ENCODE peak calls at places on chromosomes 1 and 21, in six cellular contexts. One of them, this sample, is unnamed.

GRCh38 chr1:46585312-46585711 is 18.8 kb downstream of the MKNK1 start:
- DNase-seq in MCF 10A: no peak
- DNase-seq in fibroblast of pulmonary artery: no peak
- DNase-seq in NCI-H1105: no peak
- DNase-seq in stromal cell of bone marrow: no peak
- DNase-seq in globus pallidus: no peak
- DNase-seq in this sample: no peak

GRCh38 chr1:66285618-66286270 is 248.2 kb upstream of the SGIP1 start:
- DNase-seq in NCI-H1105: no peak
- DNase-seq in stromal cell of bone marrow: no peak
- DNase-seq in fibroblast of pulmonary artery: no peak
- DNase-seq in globus pallidus: no peak
- DNase-seq in MCF 10A: no peak
- DNase-seq in this sample: peak

GRCh38 chr1:27618341-27619067 is 14.6 kb upstream of the AHDC1 start:
- DNase-seq in stromal cell of bone marrow: no peak
- DNase-seq in globus pallidus: no peak
- DNase-seq in MCF 10A: no peak
- DNase-seq in NCI-H1105: no peak
- DNase-seq in fibroblast of pulmonary artery: no peak
- DNase-seq in this sample: no peak

GRCh38 chr1:107243461-107243860 is 102.6 kb downstream of the NTNG1 start:
- DNase-seq in fibroblast of pulmonary artery: no peak
- DNase-seq in globus pallidus: no peak
- DNase-seq in stromal cell of bone marrow: no peak
- DNase-seq in MCF 10A: no peak
- DNase-seq in NCI-H1105: no peak
- DNase-seq in this sample: no peak

GRCh38 chr1:16926491-16927195 is 4.9 kb downstream of the CROCC start:
- DNase-seq in stromal cell of bone marrow: no peak
- DNase-seq in NCI-H1105: no peak
- DNase-seq in globus pallidus: no peak
- DNase-seq in MCF 10A: no peak
- DNase-seq in fibroblast of pulmonary artery: no peak
- DNase-seq in this sample: no peak

GRCh38 chr1:9699361-9699760 is 47.8 kb downstream of the PIK3CD start:
- DNase-seq in NCI-H1105: no peak
- DNase-seq in stromal cell of bone marrow: no peak
- DNase-seq in MCF 10A: peak
- DNase-seq in globus pallidus: no peak
- DNase-seq in fibroblast of pulmonary artery: no peak
- DNase-seq in this sample: no peak

GRCh38 chr1:150875197-150876110 is 945 bp downstream of the ARNT start:
- DNase-seq in fibroblast of pulmonary artery: peak
- DNase-seq in globus pallidus: peak
- DNase-seq in stromal cell of bone marrow: no peak
- DNase-seq in MCF 10A: peak
- DNase-seq in NCI-H1105: no peak
- DNase-seq in this sample: peak

GRCh38 chr1:102799496-102799895 is 308.8 kb downstream of the COL11A1 start:
- DNase-seq in NCI-H1105: no peak
- DNase-seq in MCF 10A: no peak
- DNase-seq in fibroblast of pulmonary artery: peak
- DNase-seq in globus pallidus: no peak
- DNase-seq in stromal cell of bone marrow: peak
- DNase-seq in this sample: no peak

GRCh38 chr1:209249785-209250441 is 333.6 kb upstream of the CAMK1G start:
- DNase-seq in MCF 10A: no peak
- DNase-seq in NCI-H1105: peak
- DNase-seq in stromal cell of bone marrow: no peak
- DNase-seq in fibroblast of pulmonary artery: no peak
- DNase-seq in globus pallidus: no peak
- DNase-seq in this sample: no peak

GRCh38 chr1:222829868-222830267 is 15.0 kb downstream of the DISP1 start:
- DNase-seq in MCF 10A: no peak
- DNase-seq in globus pallidus: peak
- DNase-seq in stromal cell of bone marrow: peak
- DNase-seq in fibroblast of pulmonary artery: peak
- DNase-seq in NCI-H1105: no peak
- DNase-seq in this sample: no peak

GRCh38 chr1:160674415-160674814 is 27.6 kb upstream of the SLAMF1 start:
- DNase-seq in globus pallidus: no peak
- DNase-seq in fibroblast of pulmonary artery: no peak
- DNase-seq in MCF 10A: no peak
- DNase-seq in stromal cell of bone marrow: no peak
- DNase-seq in NCI-H1105: no peak
- DNase-seq in this sample: no peak

GRCh38 chr1:22048351-22049192 is 3.9 kb upstream of the CDC42 start:
- DNase-seq in fibroblast of pulmonary artery: no peak
- DNase-seq in stromal cell of bone marrow: no peak
- DNase-seq in MCF 10A: peak
- DNase-seq in NCI-H1105: no peak
- DNase-seq in globus pallidus: no peak
- DNase-seq in this sample: no peak

GRCh38 chr1:3910769-3911520 is 10.9 kb upstream of the C1orf174 start:
- DNase-seq in NCI-H1105: peak
- DNase-seq in MCF 10A: peak
- DNase-seq in globus pallidus: no peak
- DNase-seq in fibroblast of pulmonary artery: peak
- DNase-seq in stromal cell of bone marrow: no peak
- DNase-seq in this sample: peak

GRCh38 chr1:185474440-185475149 is 157.6 kb upstream of the IVNS1ABP start:
- DNase-seq in globus pallidus: no peak
- DNase-seq in NCI-H1105: no peak
- DNase-seq in MCF 10A: no peak
- DNase-seq in stromal cell of bone marrow: no peak
- DNase-seq in fibroblast of pulmonary artery: no peak
- DNase-seq in this sample: no peak

GRCh38 chr1:62439652-62440371 is 3.0 kb downstream of the USP1 start:
- DNase-seq in globus pallidus: no peak
- DNase-seq in MCF 10A: no peak
- DNase-seq in NCI-H1105: no peak
- DNase-seq in fibroblast of pulmonary artery: peak
- DNase-seq in stromal cell of bone marrow: no peak
- DNase-seq in this sample: no peak

GRCh38 chr1:219650880-219651279 is 38.0 kb upstream of the ZC3H11B start:
- DNase-seq in fibroblast of pulmonary artery: no peak
- DNase-seq in globus pallidus: no peak
- DNase-seq in stromal cell of bone marrow: no peak
- DNase-seq in MCF 10A: no peak
- DNase-seq in NCI-H1105: no peak
- DNase-seq in this sample: no peak

GRCh38 chr21:31184462-31184861 is 146.2 kb upstream of the KRTAP19-8 start:
- DNase-seq in globus pallidus: no peak
- DNase-seq in fibroblast of pulmonary artery: no peak
- DNase-seq in NCI-H1105: no peak
- DNase-seq in stromal cell of bone marrow: no peak
- DNase-seq in MCF 10A: no peak
- DNase-seq in this sample: no peak

GRCh38 chr1:247407180-247407616 is 8.8 kb upstream of the NLRP3 start:
- DNase-seq in NCI-H1105: no peak
- DNase-seq in fibroblast of pulmonary artery: no peak
- DNase-seq in globus pallidus: no peak
- DNase-seq in stromal cell of bone marrow: no peak
- DNase-seq in MCF 10A: peak
- DNase-seq in this sample: no peak

GRCh38 chr1:20184481-20184900 is 1.4 kb upstream of the UBXN10 start:
- DNase-seq in fibroblast of pulmonary artery: peak
- DNase-seq in MCF 10A: peak
- DNase-seq in globus pallidus: no peak
- DNase-seq in stromal cell of bone marrow: no peak
- DNase-seq in NCI-H1105: no peak
- DNase-seq in this sample: no peak

GRCh38 chr1:223233410-223234163 is 90.5 kb upstream of the TLR5 start:
- DNase-seq in fibroblast of pulmonary artery: peak
- DNase-seq in MCF 10A: peak
- DNase-seq in stromal cell of bone marrow: peak
- DNase-seq in NCI-H1105: no peak
- DNase-seq in globus pallidus: no peak
- DNase-seq in this sample: peak

GRCh38 chr1:43071241-43071640 is 100.8 kb downstream of the EBNA1BP2 start:
- DNase-seq in globus pallidus: no peak
- DNase-seq in MCF 10A: no peak
- DNase-seq in NCI-H1105: no peak
- DNase-seq in fibroblast of pulmonary artery: no peak
- DNase-seq in stromal cell of bone marrow: no peak
- DNase-seq in this sample: no peak

GRCh38 chr1:201889092-201889968 is 632 bp downstream of the SHISA4 start:
- DNase-seq in NCI-H1105: no peak
- DNase-seq in globus pallidus: no peak
- DNase-seq in MCF 10A: no peak
- DNase-seq in stromal cell of bone marrow: no peak
- DNase-seq in fibroblast of pulmonary artery: no peak
- DNase-seq in this sample: no peak

GRCh38 chr1:240693036-240693435 is 81.1 kb upstream of the GREM2 start:
- DNase-seq in globus pallidus: no peak
- DNase-seq in stromal cell of bone marrow: no peak
- DNase-seq in MCF 10A: no peak
- DNase-seq in fibroblast of pulmonary artery: no peak
- DNase-seq in NCI-H1105: no peak
- DNase-seq in this sample: no peak

GRCh38 chr1:54848134-54848948 is 38.7 kb downstream of the DHCR24 start:
- DNase-seq in MCF 10A: no peak
- DNase-seq in NCI-H1105: no peak
- DNase-seq in fibroblast of pulmonary artery: no peak
- DNase-seq in globus pallidus: no peak
- DNase-seq in stromal cell of bone marrow: no peak
- DNase-seq in this sample: no peak

GRCh38 chr1:99674115-99674514 is 28.2 kb downstream of the PALMD start:
- DNase-seq in MCF 10A: no peak
- DNase-seq in globus pallidus: no peak
- DNase-seq in NCI-H1105: peak
- DNase-seq in fibroblast of pulmonary artery: no peak
- DNase-seq in stromal cell of bone marrow: no peak
- DNase-seq in this sample: peak

GRCh38 chr1:211018690-211019089 is 115.3 kb downstream of the KCNH1 start:
- DNase-seq in globus pallidus: no peak
- DNase-seq in NCI-H1105: no peak
- DNase-seq in fibroblast of pulmonary artery: no peak
- DNase-seq in MCF 10A: no peak
- DNase-seq in stromal cell of bone marrow: no peak
- DNase-seq in this sample: no peak

GRCh38 chr1:189606795-189607476 is 870.7 kb downstream of the BRINP3 start:
- DNase-seq in MCF 10A: peak
- DNase-seq in globus pallidus: no peak
- DNase-seq in stromal cell of bone marrow: peak
- DNase-seq in NCI-H1105: no peak
- DNase-seq in fibroblast of pulmonary artery: peak
- DNase-seq in this sample: no peak

GRCh38 chr1:10735603-10736305 is 60.7 kb downstream of the CASZ1 start:
- DNase-seq in stromal cell of bone marrow: no peak
- DNase-seq in NCI-H1105: no peak
- DNase-seq in MCF 10A: no peak
- DNase-seq in globus pallidus: no peak
- DNase-seq in fibroblast of pulmonary artery: no peak
- DNase-seq in this sample: no peak

GRCh38 chr21:32094792-32095191 is 184.1 kb downstream of the MIS18A start:
- DNase-seq in MCF 10A: peak
- DNase-seq in fibroblast of pulmonary artery: peak
- DNase-seq in stromal cell of bone marrow: no peak
- DNase-seq in NCI-H1105: no peak
- DNase-seq in globus pallidus: no peak
- DNase-seq in this sample: peak

GRCh38 chr1:2628933-2629626 is 3.7 kb downstream of the MMEL1 start:
- DNase-seq in globus pallidus: no peak
- DNase-seq in stromal cell of bone marrow: no peak
- DNase-seq in NCI-H1105: no peak
- DNase-seq in MCF 10A: no peak
- DNase-seq in fibroblast of pulmonary artery: no peak
- DNase-seq in this sample: no peak

GRCh38 chr1:197137322-197137721 is 9.1 kb downstream of the ASPM start:
- DNase-seq in NCI-H1105: no peak
- DNase-seq in fibroblast of pulmonary artery: no peak
- DNase-seq in MCF 10A: peak
- DNase-seq in globus pallidus: no peak
- DNase-seq in stromal cell of bone marrow: no peak
- DNase-seq in this sample: no peak

GRCh38 chr1:199875856-199876255 is 151.7 kb upstream of the NR5A2 start:
- DNase-seq in MCF 10A: no peak
- DNase-seq in fibroblast of pulmonary artery: no peak
- DNase-seq in NCI-H1105: no peak
- DNase-seq in globus pallidus: no peak
- DNase-seq in stromal cell of bone marrow: no peak
- DNase-seq in this sample: no peak

GRCh38 chr21:45507523-45507875 is 34.7 kb downstream of the SLC19A1 start:
- DNase-seq in NCI-H1105: no peak
- DNase-seq in globus pallidus: no peak
- DNase-seq in fibroblast of pulmonary artery: no peak
- DNase-seq in MCF 10A: no peak
- DNase-seq in stromal cell of bone marrow: no peak
- DNase-seq in this sample: no peak

GRCh38 chr1:219847215-219847855 is 81.0 kb downstream of the SLC30A10 start:
- DNase-seq in MCF 10A: peak
- DNase-seq in stromal cell of bone marrow: peak
- DNase-seq in fibroblast of pulmonary artery: peak
- DNase-seq in NCI-H1105: no peak
- DNase-seq in globus pallidus: no peak
- DNase-seq in this sample: no peak

GRCh38 chr1:22582670-22583635 is 19.7 kb downstream of the EPHA8 start:
- DNase-seq in fibroblast of pulmonary artery: no peak
- DNase-seq in stromal cell of bone marrow: no peak
- DNase-seq in NCI-H1105: no peak
- DNase-seq in MCF 10A: no peak
- DNase-seq in globus pallidus: no peak
- DNase-seq in this sample: no peak

GRCh38 chr1:17893891-17894631 is 138.9 kb downstream of the ACTL8 start:
- DNase-seq in fibroblast of pulmonary artery: no peak
- DNase-seq in NCI-H1105: no peak
- DNase-seq in MCF 10A: peak
- DNase-seq in stromal cell of bone marrow: no peak
- DNase-seq in globus pallidus: no peak
- DNase-seq in this sample: no peak

GRCh38 chr1:205537386-205538018 is 33.0 kb downstream of the CDK18 start:
- DNase-seq in MCF 10A: no peak
- DNase-seq in NCI-H1105: no peak
- DNase-seq in globus pallidus: no peak
- DNase-seq in fibroblast of pulmonary artery: peak
- DNase-seq in stromal cell of bone marrow: peak
- DNase-seq in this sample: no peak

GRCh38 chr1:8396912-8397406 is 79.0 kb downstream of the SLC45A1 start:
- DNase-seq in fibroblast of pulmonary artery: peak
- DNase-seq in stromal cell of bone marrow: peak
- DNase-seq in NCI-H1105: no peak
- DNase-seq in MCF 10A: peak
- DNase-seq in globus pallidus: no peak
- DNase-seq in this sample: no peak

GRCh38 chr1:6438047-6438525 is 13.5 kb downstream of the ESPN start:
- DNase-seq in MCF 10A: peak
- DNase-seq in globus pallidus: peak
- DNase-seq in stromal cell of bone marrow: no peak
- DNase-seq in fibroblast of pulmonary artery: peak
- DNase-seq in NCI-H1105: peak
- DNase-seq in this sample: peak